ENCODE peak calls at places on chromosomes 7 and 10, in eight cellular contexts. U is LNCaP clone FGC, F is cardiac muscle cell, G is thoracic aorta, S is upper lobe of right lung, J is coronary artery, O is body of pancreas, K is fibroblast of villous mesenchyme. A is an unnamed sample.

GRCh38 chr7:36763084-36763807 is 39.0 kb upstream of the AOAH start:
- DNase-seq in U (no peak), F (peak), G (no peak), S (no peak), J (no peak), O (no peak), K (no peak), A (peak)

GRCh38 chr7:16431646-16432424 is 10.5 kb upstream of the CRPPA start:
- DNase-seq in U (no peak), F (peak), G (no peak), S (no peak), J (no peak), O (peak), K (peak), A (peak)

GRCh38 chr10:125662616-125663015 is 20.3 kb downstream of the TEX36 start:
- DNase-seq in U (no peak), F (no peak), G (no peak), S (no peak), J (no peak), O (no peak), K (no peak), A (no peak)

GRCh38 chr7:107236857-107237256 is 68.1 kb downstream of the HBP1 start:
- DNase-seq in U (no peak), F (no peak), G (no peak), S (no peak), J (no peak), O (no peak), K (no peak), A (no peak)

GRCh38 chr7:82631998-82632397 is 188.4 kb upstream of the CACNA2D1 start:
- DNase-seq in U (no peak), F (peak), G (no peak), S (no peak), J (no peak), O (no peak), K (peak), A (no peak)

GRCh38 chr10:79318369-79318768 is 28.9 kb upstream of the PPIF start:
- DNase-seq in U (no peak), F (no peak), G (no peak), S (no peak), J (no peak), O (no peak), K (no peak), A (no peak)

GRCh38 chr7:44309271-44310091 is 15.9 kb downstream of the CAMK2B start:
- DNase-seq in U (no peak), F (peak), G (no peak), S (peak), J (peak), O (peak), K (peak), A (peak)

GRCh38 chr10:13268841-13269240 is 31.0 kb downstream of the PHYH start:
- DNase-seq in U (no peak), F (peak), G (no peak), S (no peak), J (no peak), O (no peak), K (peak), A (no peak)

GRCh38 chr7:140810830-140811556 is 113.7 kb downstream of the BRAF start:
- DNase-seq in U (peak), F (peak), G (peak), S (no peak), J (no peak), O (peak), K (peak), A (peak)

GRCh38 chr7:101690061-101690460 is 61.0 kb upstream of the MYL10 start:
- DNase-seq in U (no peak), F (no peak), G (no peak), S (no peak), J (no peak), O (no peak), K (no peak), A (peak)

GRCh38 chr10:7410306-7410799 is 481 bp downstream of the SFMBT2 start:
- DNase-seq in U (no peak), F (peak), G (no peak), S (peak), J (no peak), O (no peak), K (peak), A (no peak)

GRCh38 chr10:72238392-72239175 is 22.5 kb upstream of the ASCC1 start:
- DNase-seq in U (no peak), F (no peak), G (no peak), S (peak), J (no peak), O (peak), K (no peak), A (no peak)

GRCh38 chr10:68697106-68697505 is 23.9 kb upstream of the CCAR1 start:
- DNase-seq in U (no peak), F (no peak), G (no peak), S (no peak), J (no peak), O (no peak), K (no peak), A (no peak)

GRCh38 chr10:70115948-70116682 is 16.5 kb downstream of the AIFM2 start:
- DNase-seq in U (no peak), F (peak), G (no peak), S (no peak), J (no peak), O (peak), K (peak), A (peak)

GRCh38 chr7:37432240-37432917 is 16.3 kb downstream of the ELMO1 start:
- DNase-seq in U (no peak), F (no peak), G (no peak), S (no peak), J (no peak), O (no peak), K (no peak), A (no peak)

GRCh38 chr7:964401-965231 is 10.1 kb upstream of the ADAP1 start:
- DNase-seq in U (no peak), F (peak), G (no peak), S (peak), J (no peak), O (no peak), K (peak), A (no peak)

GRCh38 chr10:110919971-110920881 is 822 bp downstream of the SHOC2 start:
- DNase-seq in U (no peak), F (peak), G (no peak), S (peak), J (peak), O (peak), K (peak), A (peak)

GRCh38 chr10:21726601-21727295 is 192.7 kb downstream of the MLLT10 start:
- DNase-seq in U (no peak), F (no peak), G (no peak), S (no peak), J (no peak), O (no peak), K (no peak), A (no peak)

GRCh38 chr10:3237055-3237454 is 64.5 kb upstream of the PITRM1 start:
- DNase-seq in U (no peak), F (no peak), G (no peak), S (no peak), J (no peak), O (no peak), K (no peak), A (no peak)

GRCh38 chr10:44932338-44933116 is 21.4 kb downstream of the TMEM72 start:
- DNase-seq in U (peak), F (peak), G (peak), S (peak), J (peak), O (peak), K (peak), A (peak)

GRCh38 chr7:5351508-5352265 is 68.9 kb downstream of the SLC29A4 start:
- DNase-seq in U (peak), F (no peak), G (no peak), S (no peak), J (no peak), O (no peak), K (no peak), A (no peak)

GRCh38 chr7:5349437-5350173 is 66.9 kb downstream of the SLC29A4 start:
- DNase-seq in U (no peak), F (no peak), G (no peak), S (no peak), J (no peak), O (no peak), K (no peak), A (no peak)

GRCh38 chr7:5350174-5350463 is 67.4 kb downstream of the SLC29A4 start:
- DNase-seq in U (no peak), F (no peak), G (no peak), S (no peak), J (no peak), O (no peak), K (no peak), A (no peak)

GRCh38 chr7:5352440-5353010 is 69.8 kb downstream of the SLC29A4 start:
- DNase-seq in U (no peak), F (no peak), G (no peak), S (no peak), J (no peak), O (no peak), K (no peak), A (no peak)

DNA sequence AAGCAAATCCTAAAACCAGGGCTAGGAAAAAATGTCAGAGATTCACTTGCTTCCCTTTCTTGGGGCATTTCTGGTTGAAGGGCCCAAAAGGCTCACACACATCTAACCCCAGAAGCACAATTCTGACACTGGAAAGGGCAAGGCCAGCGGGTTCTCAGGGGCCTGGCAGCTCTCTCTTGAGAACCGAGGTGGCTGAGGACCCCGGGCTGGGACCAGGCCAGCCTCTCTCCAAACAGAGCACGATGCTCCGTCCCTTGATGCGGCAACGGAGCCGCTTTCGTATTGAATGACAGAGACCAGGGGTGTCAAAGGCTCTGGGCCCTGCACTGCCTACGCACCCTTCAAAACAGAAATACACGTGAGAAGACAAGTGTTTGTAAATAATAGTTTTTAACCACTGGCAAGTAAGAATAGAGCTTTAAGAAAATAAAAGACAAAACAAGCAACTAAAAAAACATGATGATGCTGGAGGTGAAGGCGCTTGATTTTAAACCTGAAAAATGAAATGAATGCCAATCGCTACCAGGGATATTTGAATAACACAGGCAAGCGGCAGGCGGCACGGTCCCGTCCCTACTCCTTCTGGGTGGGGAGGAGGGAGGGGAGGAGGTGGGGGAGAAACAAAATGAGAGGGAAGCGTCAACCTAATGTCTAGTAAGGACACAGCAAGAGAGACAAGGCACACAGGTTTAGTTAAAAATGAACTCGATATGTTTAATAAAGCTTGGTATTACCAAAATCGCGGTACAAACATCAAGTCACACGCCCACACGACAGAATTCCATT is 68.0 kb downstream of the SLC29A4 start:
- DNase-seq in U (no peak), F (no peak), G (no peak), S (no peak), J (no peak), O (no peak), K (no peak), A (no peak)
- H3K4me3 ChIP-seq in U (no peak), F (no peak), G (no peak), S (no peak), J (no peak), O (no peak), K (no peak), A (no peak)

GRCh38 chr10:77799352-77799751 is 127.2 kb downstream of the DLG5 start:
- DNase-seq in U (no peak), F (no peak), G (no peak), S (no peak), J (no peak), O (no peak), K (no peak), A (no peak)
- TF ChIP-seq CTCF in U (no peak), F (no peak), G (no peak), S (no peak), J (no peak), O (no peak), K (no peak), A (no peak)

DNA sequence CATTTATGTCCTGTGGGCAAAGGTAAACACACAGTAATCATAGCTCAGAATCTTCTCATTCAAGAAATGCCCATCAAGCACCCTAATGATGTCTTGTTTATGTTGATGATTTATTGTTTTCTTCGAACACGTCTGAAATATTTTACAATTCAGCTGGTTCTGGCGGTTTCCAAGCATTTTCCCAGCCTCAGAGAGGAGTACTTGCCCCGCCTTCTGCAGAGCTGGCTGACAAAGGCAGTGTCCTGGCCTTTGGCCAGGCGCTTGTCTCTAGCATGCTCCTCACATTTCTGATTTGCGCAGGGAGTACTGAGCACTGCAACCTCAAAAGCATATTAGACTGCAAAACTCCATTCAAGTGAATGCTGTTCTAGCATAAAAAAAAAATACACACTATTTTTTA is 314.2 kb upstream of the GNAI1 start:
- DNase-seq in U (no peak), F (peak), G (no peak), S (no peak), J (no peak), O (no peak), K (peak), A (no peak)
- H3K4me3 ChIP-seq in U (no peak), F (no peak), G (no peak), S (no peak), J (no peak), O (no peak), K (no peak), A (no peak)

DNA sequence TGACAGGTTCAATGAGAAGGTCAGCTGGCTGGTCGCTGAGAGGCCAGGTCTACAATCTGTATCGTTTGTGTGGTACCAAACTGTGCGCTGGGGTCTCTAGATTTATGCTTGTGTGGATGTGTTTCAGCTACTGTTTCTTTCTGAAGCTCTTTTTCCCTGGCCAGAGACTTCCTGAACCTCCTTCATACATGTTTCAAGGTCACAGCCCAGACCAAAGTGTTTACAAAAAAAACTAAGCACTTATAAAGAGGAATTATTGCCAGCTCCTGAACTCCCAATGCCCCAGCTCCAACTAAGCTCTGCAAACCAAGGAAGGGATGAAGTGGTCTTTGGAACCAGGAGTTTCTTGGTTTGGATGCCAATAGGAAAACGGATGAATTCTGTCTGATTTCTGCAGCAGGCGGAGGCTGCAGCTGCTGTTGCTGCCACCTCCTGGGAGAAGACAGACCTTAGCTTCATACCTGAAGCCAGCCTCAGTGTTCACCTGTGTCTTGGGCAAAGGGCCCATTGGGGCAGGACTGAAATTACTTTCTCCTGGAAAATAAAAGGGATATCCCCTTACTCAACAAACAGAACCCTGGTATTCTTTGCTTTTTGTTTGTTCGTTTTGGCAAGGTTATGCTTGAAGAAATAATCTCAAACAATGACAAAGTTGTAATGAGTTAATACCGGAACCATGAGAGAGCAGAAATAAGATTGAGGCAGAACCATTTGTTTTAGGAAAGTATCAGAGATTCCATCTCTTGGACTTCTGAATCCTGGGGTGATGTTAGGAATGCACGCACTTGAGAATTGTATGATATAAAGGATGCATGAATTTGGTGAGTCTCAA is 24.6 kb upstream of the MKLN1 start:
- DNase-seq in U (peak), F (peak), G (no peak), S (no peak), J (no peak), O (peak), K (peak), A (peak)
- TF ChIP-seq CTCF in U (peak), F (peak), G (peak), S (peak), J (no peak), O (peak), K (peak), A (peak)

DNA sequence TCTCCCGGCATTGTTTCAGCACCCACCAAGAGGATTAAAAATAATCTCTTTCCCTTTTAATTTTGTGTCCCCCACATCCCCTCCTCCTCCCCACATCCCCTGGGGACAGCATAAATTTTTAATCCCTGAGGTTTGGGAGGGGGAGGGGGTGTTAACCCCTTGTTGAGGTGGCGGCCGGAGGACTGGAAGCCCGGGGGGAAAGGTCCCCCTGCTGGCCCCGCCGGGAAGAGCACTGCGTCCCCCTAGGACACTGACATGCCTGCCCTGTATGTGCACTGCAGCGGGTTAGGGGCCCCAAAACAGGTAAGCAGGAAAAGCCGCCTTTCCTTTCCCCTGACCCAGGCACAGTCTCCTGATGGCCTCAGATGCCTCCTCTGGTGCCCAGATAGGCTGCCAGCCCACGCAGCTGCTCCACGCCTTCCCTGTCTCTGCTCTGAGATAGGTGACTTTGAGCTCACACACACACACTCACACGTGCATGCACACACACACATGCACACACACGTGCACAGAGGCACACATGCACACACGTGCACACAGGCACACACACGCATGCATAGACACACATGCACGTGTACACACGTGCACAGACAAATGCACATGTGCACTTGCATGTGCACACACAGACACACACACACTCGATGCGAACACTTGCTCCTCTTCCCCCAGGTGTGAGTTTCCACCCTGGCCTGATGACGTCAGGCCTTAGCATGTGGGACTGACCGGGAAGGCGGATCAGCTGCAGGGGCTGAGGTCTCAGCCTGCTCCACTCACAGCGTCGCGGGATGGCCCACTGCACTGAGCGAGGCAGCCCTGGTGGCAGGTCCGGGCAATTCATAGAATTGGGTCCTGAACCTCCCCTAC is 12.3 kb downstream of the CNPY1 start:
- DNase-seq in U (no peak), F (peak), G (no peak), S (peak), J (no peak), O (no peak), K (peak), A (no peak)
- H3K4me3 ChIP-seq in U (no peak), F (peak), G (peak), S (no peak), J (peak), O (no peak), K (no peak), A (no peak)

DNA sequence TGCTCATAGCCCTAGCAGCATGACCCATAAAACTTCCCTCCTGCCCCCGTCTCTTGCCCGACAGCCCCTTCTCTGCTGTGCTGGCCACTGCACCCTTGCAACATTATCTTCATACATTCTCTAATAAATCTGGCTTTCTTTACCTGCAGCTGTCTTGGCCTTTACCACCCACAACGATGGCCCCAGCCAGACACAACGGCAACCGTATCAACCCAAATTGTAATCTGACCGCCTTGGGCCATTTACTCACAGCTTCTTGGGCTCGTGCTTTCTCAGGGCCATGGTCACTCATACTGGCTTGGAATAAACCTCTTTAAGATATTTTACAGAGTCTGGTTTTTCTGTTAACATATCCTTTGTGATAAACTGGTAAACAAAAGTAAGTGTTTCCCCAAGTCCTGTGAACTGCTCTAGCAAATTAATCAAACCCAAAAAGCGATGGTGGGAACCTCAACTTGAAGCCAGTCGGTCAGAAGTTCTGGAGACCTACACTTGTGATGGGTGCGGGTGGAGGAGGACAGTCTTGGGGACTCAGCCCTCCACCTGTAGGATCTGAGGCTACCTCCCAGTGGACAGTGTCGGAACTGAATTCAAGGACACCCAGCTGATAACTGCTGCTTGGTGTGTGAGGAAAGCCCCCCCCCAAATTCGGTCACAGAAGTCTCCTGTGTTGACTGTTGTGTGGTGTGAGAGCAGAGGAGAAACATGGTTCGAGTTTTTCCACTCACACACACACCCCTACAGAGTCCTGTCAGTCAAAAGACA is 87.6 kb upstream of the ATP6V0A4 start:
- DNase-seq in U (no peak), F (no peak), G (no peak), S (no peak), J (no peak), O (no peak), K (no peak), A (no peak)
- TF ChIP-seq CTCF in U (peak), F (no peak), G (no peak), S (no peak), J (no peak), O (no peak), K (no peak), A (peak)

GRCh38 chr10:102878629-102879028 is 9.4 kb downstream of the AS3MT start:
- DNase-seq in U (no peak), F (no peak), G (no peak), S (no peak), J (no peak), O (no peak), K (no peak), A (no peak)
- H3K4me3 ChIP-seq in U (no peak), F (no peak), G (no peak), S (no peak), J (no peak), O (no peak), K (no peak), A (no peak)

GRCh38 chr10:120735773-120736371 is 115.3 kb upstream of the WDR11 start:
- DNase-seq in U (no peak), F (peak), G (no peak), S (no peak), J (no peak), O (no peak), K (peak), A (peak)
- TF ChIP-seq CTCF in U (peak), F (peak), G (peak), S (peak), J (peak), O (peak), K (peak), A (peak)